ENCODE peak calls at places on chromosomes 7 and 10, in five cellular contexts. One of them, this sample, is unnamed. For H3K4me1, the result is how much of the 10 kb centered on the place peaks cover.

GRCh38 chr7:116271980-116272886 is 61.9 kb downstream of the TES start:
- DNase-seq in stomach: no peak
- DNase-seq in tibial nerve: peak
- DNase-seq in effector memory CD4-positive, alpha-beta T cell: no peak
- DNase-seq in hepatocyte: peak
- DNase-seq in this sample: peak

GRCh38 chr7:134420509-134421125 is 38.3 kb downstream of the AKR1B1 start:
- DNase-seq in tibial nerve: peak
- DNase-seq in effector memory CD4-positive, alpha-beta T cell: no peak
- DNase-seq in stomach: peak
- DNase-seq in hepatocyte: peak
- DNase-seq in this sample: no peak

GRCh38 chr7:47536705-47537611 is 45.0 kb downstream of the TNS3 start:
- DNase-seq in stomach: peak
- DNase-seq in effector memory CD4-positive, alpha-beta T cell: no peak
- DNase-seq in hepatocyte: peak
- DNase-seq in tibial nerve: peak
- DNase-seq in this sample: peak

GRCh38 chr7:151131284-151131621 is 36.2 kb downstream of the GBX1 start:
- DNase-seq in effector memory CD4-positive, alpha-beta T cell: no peak
- DNase-seq in hepatocyte: no peak
- DNase-seq in tibial nerve: no peak
- DNase-seq in stomach: no peak
- DNase-seq in this sample: no peak

GRCh38 chr7:111029574-111030357 is 61.2 kb upstream of the LRRN3 start:
- DNase-seq in hepatocyte: peak
- DNase-seq in tibial nerve: peak
- DNase-seq in effector memory CD4-positive, alpha-beta T cell: no peak
- DNase-seq in stomach: no peak
- DNase-seq in this sample: no peak

GRCh38 chr7:39299695-39300094 is 266.5 kb upstream of the YAE1 start:
- DNase-seq in effector memory CD4-positive, alpha-beta T cell: no peak
- DNase-seq in hepatocyte: no peak
- DNase-seq in stomach: no peak
- DNase-seq in tibial nerve: no peak
- DNase-seq in this sample: no peak

GRCh38 chr10:97687785-97688781 is 1.0 kb upstream of the AVPI1 start:
- DNase-seq in hepatocyte: no peak
- DNase-seq in effector memory CD4-positive, alpha-beta T cell: no peak
- DNase-seq in tibial nerve: peak
- DNase-seq in stomach: no peak
- DNase-seq in this sample: no peak

GRCh38 chr10:98308602-98309365 is 40.8 kb upstream of the LOXL4 start:
- DNase-seq in tibial nerve: no peak
- DNase-seq in hepatocyte: no peak
- DNase-seq in stomach: no peak
- DNase-seq in effector memory CD4-positive, alpha-beta T cell: no peak
- DNase-seq in this sample: no peak

GRCh38 chr7:88306590-88307048 is at the start of gene STEAP4:
- DNase-seq in hepatocyte: peak
- DNase-seq in effector memory CD4-positive, alpha-beta T cell: no peak
- DNase-seq in stomach: peak
- DNase-seq in tibial nerve: peak
- DNase-seq in this sample: peak

GRCh38 chr10:100623541-100623940 is 87.8 kb downstream of the HIF1AN start:
- DNase-seq in effector memory CD4-positive, alpha-beta T cell: no peak
- DNase-seq in tibial nerve: no peak
- DNase-seq in stomach: no peak
- DNase-seq in hepatocyte: no peak
- DNase-seq in this sample: no peak

GRCh38 chr7:44152971-44153947 is 12.1 kb upstream of the MYL7 start:
- DNase-seq in hepatocyte: no peak
- DNase-seq in tibial nerve: no peak
- DNase-seq in effector memory CD4-positive, alpha-beta T cell: no peak
- DNase-seq in stomach: no peak
- DNase-seq in this sample: no peak

GRCh38 chr7:47336178-47337020 is 245.5 kb downstream of the TNS3 start:
- DNase-seq in stomach: no peak
- DNase-seq in hepatocyte: no peak
- DNase-seq in tibial nerve: no peak
- DNase-seq in effector memory CD4-positive, alpha-beta T cell: no peak
- DNase-seq in this sample: peak

GRCh38 chr7:7918736-7919448 is 49.7 kb upstream of the GLCCI1 start:
- DNase-seq in stomach: no peak
- DNase-seq in effector memory CD4-positive, alpha-beta T cell: no peak
- DNase-seq in hepatocyte: no peak
- DNase-seq in tibial nerve: no peak
- DNase-seq in this sample: no peak

GRCh38 chr7:49623943-49624342 is 149.5 kb upstream of the VWC2 start:
- DNase-seq in tibial nerve: no peak
- DNase-seq in effector memory CD4-positive, alpha-beta T cell: no peak
- DNase-seq in stomach: no peak
- DNase-seq in hepatocyte: no peak
- DNase-seq in this sample: no peak

GRCh38 chr10:119078422-119079179 is 2.0 kb downstream of the EIF3A start:
- DNase-seq in stomach: no peak
- DNase-seq in effector memory CD4-positive, alpha-beta T cell: no peak
- DNase-seq in hepatocyte: no peak
- DNase-seq in tibial nerve: no peak
- DNase-seq in this sample: no peak
- H3K4me1 ChIP-seq in stomach: half or more
- H3K4me1 ChIP-seq in effector memory CD4-positive, alpha-beta T cell: under half
- H3K4me1 ChIP-seq in hepatocyte: under half
- H3K4me1 ChIP-seq in tibial nerve: half or more
- H3K4me1 ChIP-seq in this sample: under half

DNA sequence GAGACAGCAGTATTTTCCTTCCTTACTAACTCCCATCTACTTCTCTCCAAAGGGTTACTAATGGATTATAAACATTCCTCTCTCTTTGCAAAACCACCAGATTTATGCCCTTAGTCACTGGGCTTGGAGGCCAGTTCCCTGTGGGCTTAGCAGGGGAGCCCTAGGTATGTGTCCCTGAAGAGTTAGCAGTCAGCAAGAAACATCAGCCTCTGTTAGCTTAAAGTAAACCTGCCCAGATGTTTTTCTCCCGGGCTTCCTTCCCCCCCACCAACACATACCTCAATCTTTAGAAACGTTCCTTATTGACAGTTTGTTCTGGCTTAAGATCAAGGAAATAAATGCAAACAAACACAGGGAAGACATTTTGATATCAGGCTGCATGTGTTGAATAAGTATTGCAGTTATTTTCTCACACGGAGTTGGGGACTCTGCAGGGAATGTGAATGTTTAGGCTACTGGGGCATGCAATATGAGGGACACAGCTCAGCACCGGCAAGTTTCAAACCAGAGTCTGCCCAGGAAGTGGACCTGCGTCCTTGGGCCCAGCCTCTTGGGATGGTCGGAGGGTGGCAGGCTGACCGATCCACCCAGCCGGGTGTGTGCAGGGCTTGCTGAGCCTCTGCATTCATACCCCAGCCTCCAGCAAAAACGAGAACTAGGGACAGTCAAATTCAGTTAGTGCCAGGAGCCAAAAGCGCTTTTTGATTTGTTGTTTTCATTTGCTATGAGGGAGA is 252.0 kb upstream of the GRB10 start:
- DNase-seq in hepatocyte: peak
- DNase-seq in tibial nerve: no peak
- DNase-seq in stomach: no peak
- DNase-seq in effector memory CD4-positive, alpha-beta T cell: no peak
- DNase-seq in this sample: peak
- H3K4me1 ChIP-seq in hepatocyte: under half
- H3K4me1 ChIP-seq in tibial nerve: under half
- H3K4me1 ChIP-seq in stomach: under half
- H3K4me1 ChIP-seq in effector memory CD4-positive, alpha-beta T cell: under half
- H3K4me1 ChIP-seq in this sample: under half

DNA sequence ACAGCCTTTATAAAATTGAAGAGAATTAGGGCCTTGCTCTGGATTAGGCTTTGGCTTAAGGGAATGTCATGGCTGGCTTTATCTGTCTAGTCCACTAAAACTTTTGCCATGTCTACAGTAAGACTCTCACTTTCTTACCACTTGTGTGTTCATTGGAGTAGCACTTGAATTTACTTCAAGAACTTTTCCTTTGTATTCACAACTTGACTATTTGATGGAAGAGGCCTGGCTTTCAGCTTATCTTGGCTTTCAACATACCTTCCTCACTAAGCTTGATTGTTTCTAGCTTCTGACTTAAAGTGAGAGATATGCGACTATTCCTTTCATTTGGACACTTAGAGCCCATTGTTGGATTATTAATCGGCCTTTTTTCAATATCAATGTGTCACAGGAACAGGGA is 96.1 kb downstream of the TPST1 start:
- DNase-seq in hepatocyte: no peak
- DNase-seq in stomach: no peak
- DNase-seq in tibial nerve: no peak
- DNase-seq in effector memory CD4-positive, alpha-beta T cell: no peak
- DNase-seq in this sample: no peak
- H3K4me1 ChIP-seq in hepatocyte: under half
- H3K4me1 ChIP-seq in stomach: under half
- H3K4me1 ChIP-seq in tibial nerve: under half
- H3K4me1 ChIP-seq in effector memory CD4-positive, alpha-beta T cell: under half
- H3K4me1 ChIP-seq in this sample: under half

GRCh38 chr10:113618338-113618737 is 45.5 kb downstream of the NRAP start:
- DNase-seq in hepatocyte: no peak
- DNase-seq in stomach: no peak
- DNase-seq in tibial nerve: no peak
- DNase-seq in effector memory CD4-positive, alpha-beta T cell: no peak
- DNase-seq in this sample: no peak

GRCh38 chr10:113616244-113617074 is 47.4 kb downstream of the NRAP start:
- DNase-seq in stomach: no peak
- DNase-seq in effector memory CD4-positive, alpha-beta T cell: no peak
- DNase-seq in tibial nerve: peak
- DNase-seq in hepatocyte: peak
- DNase-seq in this sample: no peak

GRCh38 chr10:113619401-113619800 is 44.4 kb downstream of the NRAP start:
- DNase-seq in tibial nerve: no peak
- DNase-seq in stomach: no peak
- DNase-seq in effector memory CD4-positive, alpha-beta T cell: no peak
- DNase-seq in hepatocyte: no peak
- DNase-seq in this sample: no peak

GRCh38 chr10:113614304-113614703 is 49.5 kb downstream of the NRAP start:
- DNase-seq in hepatocyte: no peak
- DNase-seq in effector memory CD4-positive, alpha-beta T cell: no peak
- DNase-seq in tibial nerve: no peak
- DNase-seq in stomach: no peak
- DNase-seq in this sample: no peak

GRCh38 chr10:113617086-113617485 is 46.8 kb downstream of the NRAP start:
- DNase-seq in tibial nerve: no peak
- DNase-seq in effector memory CD4-positive, alpha-beta T cell: no peak
- DNase-seq in stomach: no peak
- DNase-seq in hepatocyte: no peak
- DNase-seq in this sample: no peak
- H3K4me1 ChIP-seq in tibial nerve: under half
- H3K4me1 ChIP-seq in effector memory CD4-positive, alpha-beta T cell: under half
- H3K4me1 ChIP-seq in stomach: under half
- H3K4me1 ChIP-seq in hepatocyte: under half
- H3K4me1 ChIP-seq in this sample: under half

GRCh38 chr10:103445767-103446567 is 6.2 kb downstream of the CALHM2 start:
- DNase-seq in stomach: no peak
- DNase-seq in effector memory CD4-positive, alpha-beta T cell: no peak
- DNase-seq in hepatocyte: no peak
- DNase-seq in tibial nerve: peak
- DNase-seq in this sample: peak
- H3K4me1 ChIP-seq in stomach: half or more
- H3K4me1 ChIP-seq in effector memory CD4-positive, alpha-beta T cell: under half
- H3K4me1 ChIP-seq in hepatocyte: under half
- H3K4me1 ChIP-seq in tibial nerve: half or more
- H3K4me1 ChIP-seq in this sample: under half

GRCh38 chr7:74180866-74181265 is 6.7 kb downstream of the EIF4H start:
- DNase-seq in effector memory CD4-positive, alpha-beta T cell: no peak
- DNase-seq in hepatocyte: no peak
- DNase-seq in tibial nerve: no peak
- DNase-seq in stomach: no peak
- DNase-seq in this sample: no peak

GRCh38 chr7:74182453-74183090 is 8.4 kb downstream of the EIF4H start:
- DNase-seq in effector memory CD4-positive, alpha-beta T cell: no peak
- DNase-seq in stomach: no peak
- DNase-seq in tibial nerve: no peak
- DNase-seq in hepatocyte: no peak
- DNase-seq in this sample: no peak

GRCh38 chr7:74178632-74179031 is 4.5 kb downstream of the EIF4H start:
- DNase-seq in tibial nerve: no peak
- DNase-seq in effector memory CD4-positive, alpha-beta T cell: no peak
- DNase-seq in hepatocyte: no peak
- DNase-seq in stomach: no peak
- DNase-seq in this sample: no peak

GRCh38 chr7:74181821-74182220 is 7.7 kb downstream of the EIF4H start:
- DNase-seq in stomach: no peak
- DNase-seq in hepatocyte: no peak
- DNase-seq in effector memory CD4-positive, alpha-beta T cell: no peak
- DNase-seq in tibial nerve: no peak
- DNase-seq in this sample: no peak

GRCh38 chr7:74179935-74180604 is 5.9 kb downstream of the EIF4H start:
- DNase-seq in tibial nerve: no peak
- DNase-seq in hepatocyte: no peak
- DNase-seq in stomach: no peak
- DNase-seq in effector memory CD4-positive, alpha-beta T cell: no peak
- DNase-seq in this sample: no peak
- H3K4me1 ChIP-seq in tibial nerve: half or more
- H3K4me1 ChIP-seq in hepatocyte: half or more
- H3K4me1 ChIP-seq in stomach: half or more
- H3K4me1 ChIP-seq in effector memory CD4-positive, alpha-beta T cell: half or more
- H3K4me1 ChIP-seq in this sample: under half

GRCh38 chr7:143284591-143285453 is at the start of gene TMEM139:
- DNase-seq in tibial nerve: no peak
- DNase-seq in stomach: peak
- DNase-seq in hepatocyte: peak
- DNase-seq in effector memory CD4-positive, alpha-beta T cell: no peak
- DNase-seq in this sample: no peak
- H3K4me1 ChIP-seq in tibial nerve: half or more
- H3K4me1 ChIP-seq in stomach: under half
- H3K4me1 ChIP-seq in hepatocyte: under half
- H3K4me1 ChIP-seq in effector memory CD4-positive, alpha-beta T cell: under half
- H3K4me1 ChIP-seq in this sample: under half

GRCh38 chr10:125105155-125105554 is 55.2 kb downstream of the CTBP2 start:
- DNase-seq in effector memory CD4-positive, alpha-beta T cell: no peak
- DNase-seq in stomach: peak
- DNase-seq in tibial nerve: no peak
- DNase-seq in hepatocyte: no peak
- DNase-seq in this sample: no peak
- H3K4me1 ChIP-seq in effector memory CD4-positive, alpha-beta T cell: under half
- H3K4me1 ChIP-seq in stomach: half or more
- H3K4me1 ChIP-seq in tibial nerve: under half
- H3K4me1 ChIP-seq in hepatocyte: under half
- H3K4me1 ChIP-seq in this sample: under half

DNA sequence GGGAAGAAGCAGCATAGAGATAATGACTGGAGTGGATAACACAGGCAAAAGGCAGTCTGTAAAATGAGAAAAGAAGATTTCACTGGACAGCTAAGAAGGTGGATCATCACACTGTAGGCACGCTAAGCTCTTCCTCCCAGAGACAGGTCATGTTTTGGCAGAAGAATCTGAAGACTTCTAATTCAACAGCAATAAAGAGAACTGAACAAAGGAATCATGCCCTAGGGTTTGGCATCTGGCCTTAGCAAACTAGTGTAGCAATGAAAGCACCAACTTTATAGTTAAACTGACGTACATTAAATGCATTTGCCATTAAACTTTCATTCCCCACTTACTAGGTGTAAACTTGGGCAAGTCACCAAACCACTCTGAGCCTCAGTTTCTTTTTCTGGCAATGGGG is 84.4 kb upstream of the SEM1 start:
- DNase-seq in tibial nerve: no peak
- DNase-seq in stomach: no peak
- DNase-seq in hepatocyte: no peak
- DNase-seq in effector memory CD4-positive, alpha-beta T cell: no peak
- DNase-seq in this sample: no peak
- H3K4me1 ChIP-seq in tibial nerve: under half
- H3K4me1 ChIP-seq in stomach: under half
- H3K4me1 ChIP-seq in hepatocyte: under half
- H3K4me1 ChIP-seq in effector memory CD4-positive, alpha-beta T cell: under half
- H3K4me1 ChIP-seq in this sample: under half

GRCh38 chr10:44960482-44961230 is 1.1 kb downstream of the RASSF4 start:
- DNase-seq in stomach: no peak
- DNase-seq in effector memory CD4-positive, alpha-beta T cell: no peak
- DNase-seq in tibial nerve: no peak
- DNase-seq in hepatocyte: no peak
- DNase-seq in this sample: no peak
- H3K4me1 ChIP-seq in stomach: half or more
- H3K4me1 ChIP-seq in effector memory CD4-positive, alpha-beta T cell: under half
- H3K4me1 ChIP-seq in tibial nerve: half or more
- H3K4me1 ChIP-seq in hepatocyte: half or more
- H3K4me1 ChIP-seq in this sample: under half